ENCODE peak calls at places on chromosomes 5 and 9, in eight cellular contexts. One of them, this sample, is unnamed.

GRCh38 chr5:111142932-111143331 is 50.8 kb downstream of the WDR36 start:
- DNase-seq in NCI-H82: no peak
- DNase-seq in AG08396: no peak
- DNase-seq in EH: no peak
- DNase-seq in HT-29: no peak
- DNase-seq in tibial nerve: no peak
- DNase-seq in HT1080: peak
- DNase-seq in skeletal muscle cell: no peak
- DNase-seq in this sample: peak

GRCh38 chr9:93954436-93955355 is at the start of gene BARX1:
- DNase-seq in NCI-H82: no peak
- DNase-seq in AG08396: no peak
- DNase-seq in EH: no peak
- DNase-seq in HT-29: no peak
- DNase-seq in tibial nerve: no peak
- DNase-seq in HT1080: no peak
- DNase-seq in skeletal muscle cell: no peak
- DNase-seq in this sample: no peak

GRCh38 chr5:137146402-137146889 is 352.7 kb downstream of the SPOCK1 start:
- DNase-seq in NCI-H82: no peak
- DNase-seq in AG08396: peak
- DNase-seq in EH: peak
- DNase-seq in HT-29: no peak
- DNase-seq in tibial nerve: no peak
- DNase-seq in HT1080: peak
- DNase-seq in skeletal muscle cell: peak
- DNase-seq in this sample: peak

GRCh38 chr9:72476100-72476499 is 45.3 kb upstream of the TMC1 start:
- DNase-seq in NCI-H82: no peak
- DNase-seq in AG08396: no peak
- DNase-seq in EH: no peak
- DNase-seq in HT-29: no peak
- DNase-seq in tibial nerve: no peak
- DNase-seq in HT1080: no peak
- DNase-seq in skeletal muscle cell: no peak
- DNase-seq in this sample: no peak

GRCh38 chr5:133705331-133705730 is 93.0 kb upstream of the FSTL4 start:
- DNase-seq in NCI-H82: no peak
- DNase-seq in AG08396: no peak
- DNase-seq in EH: no peak
- DNase-seq in HT-29: no peak
- DNase-seq in tibial nerve: no peak
- DNase-seq in HT1080: no peak
- DNase-seq in skeletal muscle cell: no peak
- DNase-seq in this sample: no peak

GRCh38 chr5:150523472-150524350 is 15.8 kb downstream of the NDST1 start:
- DNase-seq in NCI-H82: peak
- DNase-seq in AG08396: peak
- DNase-seq in EH: peak
- DNase-seq in HT-29: peak
- DNase-seq in tibial nerve: no peak
- DNase-seq in HT1080: peak
- DNase-seq in skeletal muscle cell: no peak
- DNase-seq in this sample: peak

GRCh38 chr5:37951946-37952721 is 112.3 kb upstream of the GDNF start:
- DNase-seq in NCI-H82: no peak
- DNase-seq in AG08396: no peak
- DNase-seq in EH: no peak
- DNase-seq in HT-29: no peak
- DNase-seq in tibial nerve: no peak
- DNase-seq in HT1080: no peak
- DNase-seq in skeletal muscle cell: no peak
- DNase-seq in this sample: no peak

GRCh38 chr5:139571966-139572365 is 10.8 kb downstream of the UBE2D2 start:
- DNase-seq in NCI-H82: no peak
- DNase-seq in AG08396: no peak
- DNase-seq in EH: no peak
- DNase-seq in HT-29: no peak
- DNase-seq in tibial nerve: no peak
- DNase-seq in HT1080: no peak
- DNase-seq in skeletal muscle cell: no peak
- DNase-seq in this sample: no peak

GRCh38 chr9:134635431-134636141 is 6.0 kb upstream of the COL5A1 start:
- DNase-seq in NCI-H82: no peak
- DNase-seq in AG08396: no peak
- DNase-seq in EH: no peak
- DNase-seq in HT-29: no peak
- DNase-seq in tibial nerve: peak
- DNase-seq in HT1080: no peak
- DNase-seq in skeletal muscle cell: no peak
- DNase-seq in this sample: no peak

GRCh38 chr5:61332891-61333350 is 863 bp downstream of the ZSWIM6 start:
- DNase-seq in NCI-H82: peak
- DNase-seq in AG08396: peak
- DNase-seq in EH: peak
- DNase-seq in HT-29: peak
- DNase-seq in tibial nerve: peak
- DNase-seq in HT1080: peak
- DNase-seq in skeletal muscle cell: no peak
- DNase-seq in this sample: peak

GRCh38 chr5:5294429-5294828 is 128.0 kb upstream of the ICE1 start:
- DNase-seq in NCI-H82: no peak
- DNase-seq in AG08396: no peak
- DNase-seq in EH: no peak
- DNase-seq in HT-29: no peak
- DNase-seq in tibial nerve: no peak
- DNase-seq in HT1080: no peak
- DNase-seq in skeletal muscle cell: no peak
- DNase-seq in this sample: no peak

GRCh38 chr9:30575218-30575617 is 1809.2 kb upstream of the ACO1 start:
- DNase-seq in NCI-H82: no peak
- DNase-seq in AG08396: no peak
- DNase-seq in EH: no peak
- DNase-seq in HT-29: no peak
- DNase-seq in tibial nerve: no peak
- DNase-seq in HT1080: no peak
- DNase-seq in skeletal muscle cell: no peak
- DNase-seq in this sample: no peak

GRCh38 chr9:7782390-7783120 is 17.0 kb downstream of the DMAC1 start:
- DNase-seq in NCI-H82: no peak
- DNase-seq in AG08396: no peak
- DNase-seq in EH: no peak
- DNase-seq in HT-29: no peak
- DNase-seq in tibial nerve: no peak
- DNase-seq in HT1080: no peak
- DNase-seq in skeletal muscle cell: no peak
- DNase-seq in this sample: no peak

GRCh38 chr9:133952598-133953550 is 39.2 kb downstream of the VAV2 start:
- DNase-seq in NCI-H82: peak
- DNase-seq in AG08396: no peak
- DNase-seq in EH: no peak
- DNase-seq in HT-29: no peak
- DNase-seq in tibial nerve: no peak
- DNase-seq in HT1080: no peak
- DNase-seq in skeletal muscle cell: no peak
- DNase-seq in this sample: no peak

GRCh38 chr9:121023064-121023463 is 27.0 kb downstream of the C5 start:
- DNase-seq in NCI-H82: peak
- DNase-seq in AG08396: peak
- DNase-seq in EH: peak
- DNase-seq in HT-29: peak
- DNase-seq in tibial nerve: no peak
- DNase-seq in HT1080: no peak
- DNase-seq in skeletal muscle cell: no peak
- DNase-seq in this sample: peak

GRCh38 chr5:157148734-157149615 is 6.3 kb upstream of the MED7 start:
- DNase-seq in NCI-H82: peak
- DNase-seq in AG08396: peak
- DNase-seq in EH: peak
- DNase-seq in HT-29: peak
- DNase-seq in tibial nerve: peak
- DNase-seq in HT1080: peak
- DNase-seq in skeletal muscle cell: no peak
- DNase-seq in this sample: peak

GRCh38 chr5:124655211-124655880 is 91.1 kb downstream of the ZNF608 start:
- DNase-seq in NCI-H82: no peak
- DNase-seq in AG08396: no peak
- DNase-seq in EH: peak
- DNase-seq in HT-29: no peak
- DNase-seq in tibial nerve: no peak
- DNase-seq in HT1080: no peak
- DNase-seq in skeletal muscle cell: no peak
- DNase-seq in this sample: peak

GRCh38 chr9:120257483-120257882 is 322.5 kb downstream of the CDK5RAP2 start:
- DNase-seq in NCI-H82: peak
- DNase-seq in AG08396: no peak
- DNase-seq in EH: peak
- DNase-seq in HT-29: no peak
- DNase-seq in tibial nerve: no peak
- DNase-seq in HT1080: peak
- DNase-seq in skeletal muscle cell: no peak
- DNase-seq in this sample: no peak

GRCh38 chr9:91924090-91924489 is 25.9 kb downstream of the ROR2 start:
- DNase-seq in NCI-H82: no peak
- DNase-seq in AG08396: no peak
- DNase-seq in EH: no peak
- DNase-seq in HT-29: no peak
- DNase-seq in tibial nerve: no peak
- DNase-seq in HT1080: no peak
- DNase-seq in skeletal muscle cell: no peak
- DNase-seq in this sample: no peak

GRCh38 chr5:53257806-53258373 is 148.3 kb upstream of the MOCS2 start:
- DNase-seq in NCI-H82: no peak
- DNase-seq in AG08396: no peak
- DNase-seq in EH: peak
- DNase-seq in HT-29: no peak
- DNase-seq in tibial nerve: no peak
- DNase-seq in HT1080: no peak
- DNase-seq in skeletal muscle cell: no peak
- DNase-seq in this sample: peak

This sample was measured in ELR.